ENCODE peak calls at places on chromosomes 1 and 21, in eight cellular contexts. N is PC-3, Z is uterus, Y is foreskin fibroblast, L is hepatocyte, R is dorsolateral prefrontal cortex, S is bronchial epithelial cell, O is fibroblast of mammary gland. H is an unnamed sample.

GRCh38 chr21:36709030-36709867 is 10.3 kb downstream of the SIM2 start:
- DNase-seq in O (no peak), R (no peak), Z (no peak), S (no peak), Y (no peak), N (no peak), L (no peak), H (peak)

GRCh38 chr1:24900486-24900849 is 29.6 kb downstream of the RUNX3 start:
- DNase-seq in S (no peak), O (no peak), Z (no peak), N (no peak), R (no peak), L (no peak), Y (no peak), H (peak)

GRCh38 chr1:173341307-173341706 is 134.2 kb upstream of the TNFSF4 start:
- DNase-seq in O (peak), R (no peak), Y (peak), S (peak), L (no peak), N (peak), Z (no peak), H (no peak)

GRCh38 chr21:34812510-34813265 is 143.9 kb downstream of the CLIC6 start:
- DNase-seq in L (peak), Y (peak), O (peak), R (no peak), N (peak), S (peak), Z (no peak), H (no peak)

GRCh38 chr1:65434255-65434654 is 13.8 kb downstream of the LEPR start:
- DNase-seq in R (no peak), S (no peak), Y (no peak), O (no peak), Z (no peak), L (no peak), N (no peak), H (no peak)

GRCh38 chr1:89589515-89589914 is 43.4 kb upstream of the LRRC8C start:
- DNase-seq in Y (peak), N (no peak), O (peak), Z (no peak), R (no peak), S (no peak), L (no peak), H (no peak)

GRCh38 chr1:187977298-187977697 is 1148.5 kb downstream of the PLA2G4A start:
- DNase-seq in Z (no peak), L (no peak), R (no peak), N (no peak), Y (no peak), S (no peak), O (no peak), H (no peak)

GRCh38 chr21:28538987-28539622 is 453.6 kb downstream of the LTN1 start:
- DNase-seq in O (peak), R (no peak), Z (no peak), Y (peak), S (peak), N (peak), L (no peak), H (no peak)

GRCh38 chr1:180933141-180933540 is 20.4 kb downstream of the KIAA1614 start:
- DNase-seq in O (no peak), S (no peak), N (no peak), L (no peak), Y (no peak), Z (no peak), R (no peak), H (no peak)

GRCh38 chr21:39385299-39386145 is 36.6 kb upstream of the HMGN1 start:
- DNase-seq in O (peak), S (peak), N (no peak), Y (peak), Z (peak), L (no peak), R (peak), H (peak)

GRCh38 chr21:39384674-39385298 is 35.9 kb upstream of the HMGN1 start:
- DNase-seq in O (peak), S (no peak), L (no peak), N (peak), Y (peak), Z (no peak), R (no peak), H (no peak)

GRCh38 chr21:39379986-39380891 is 31.4 kb upstream of the HMGN1 start:
- DNase-seq in O (peak), Y (peak), N (peak), R (peak), S (peak), Z (peak), L (peak), H (peak)

GRCh38 chr21:39377444-39378050 is 28.7 kb upstream of the HMGN1 start:
- DNase-seq in R (no peak), L (no peak), Y (no peak), N (peak), S (peak), O (no peak), Z (no peak), H (no peak)

GRCh38 chr21:39381009-39381408 is 32.1 kb upstream of the HMGN1 start:
- DNase-seq in Z (no peak), R (peak), L (no peak), O (no peak), Y (no peak), S (no peak), N (peak), H (no peak)
- H3K4me3 ChIP-seq in Z (peak), R (peak), L (peak), O (peak), Y (peak), S (peak), N (peak), H (peak)

GRCh38 chr1:247824023-247824422 is at the start of gene OR14A16:
- DNase-seq in L (no peak), N (no peak), Y (no peak), O (no peak), R (no peak), S (no peak), Z (no peak), H (no peak)
- H3K4me3 ChIP-seq in L (no peak), N (no peak), Y (no peak), O (no peak), R (no peak), S (no peak), Z (no peak), H (no peak)

GRCh38 chr1:213989071-213989739 is 1.4 kb downstream of the PROX1 start:
- DNase-seq in Z (no peak), L (peak), O (no peak), Y (no peak), N (no peak), S (no peak), R (no peak), H (no peak)
- H3K4me3 ChIP-seq in Z (peak), L (peak), O (peak), Y (peak), N (peak), S (peak), R (peak), H (peak)

DNA sequence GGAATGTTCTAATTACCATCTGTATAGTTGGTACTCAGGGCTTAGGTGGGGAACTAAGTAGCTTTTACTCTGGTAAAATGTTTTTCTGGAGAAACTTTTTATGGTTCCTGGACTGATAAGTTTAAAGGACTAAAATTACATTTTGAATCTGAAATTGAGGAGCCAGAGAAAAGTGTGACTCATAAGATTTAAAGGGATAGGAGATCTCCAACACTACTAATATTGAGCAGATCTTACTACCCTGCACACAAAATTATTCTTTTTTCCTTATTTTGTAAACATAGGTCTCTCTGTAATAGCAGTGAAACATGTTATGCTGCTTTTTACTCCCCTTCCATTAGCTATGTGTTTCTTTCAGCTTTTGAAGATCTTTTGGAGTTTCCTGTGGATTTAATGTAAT is 32.5 kb downstream of the MTF2 start:
- DNase-seq in Y (no peak), R (no peak), S (no peak), L (no peak), O (peak), N (peak), Z (no peak), H (no peak)
- H3K4me3 ChIP-seq in Y (no peak), R (no peak), S (no peak), L (no peak), O (no peak), N (no peak), Z (no peak), H (no peak)

GRCh38 chr1:156625436-156626078 is 6.3 kb downstream of the HAPLN2 start:
- DNase-seq in L (peak), R (peak), Y (no peak), O (peak), N (peak), S (peak), Z (peak), H (no peak)
- H3K4me3 ChIP-seq in L (no peak), R (peak), Y (no peak), O (no peak), N (peak), S (no peak), Z (peak), H (peak)

DNA sequence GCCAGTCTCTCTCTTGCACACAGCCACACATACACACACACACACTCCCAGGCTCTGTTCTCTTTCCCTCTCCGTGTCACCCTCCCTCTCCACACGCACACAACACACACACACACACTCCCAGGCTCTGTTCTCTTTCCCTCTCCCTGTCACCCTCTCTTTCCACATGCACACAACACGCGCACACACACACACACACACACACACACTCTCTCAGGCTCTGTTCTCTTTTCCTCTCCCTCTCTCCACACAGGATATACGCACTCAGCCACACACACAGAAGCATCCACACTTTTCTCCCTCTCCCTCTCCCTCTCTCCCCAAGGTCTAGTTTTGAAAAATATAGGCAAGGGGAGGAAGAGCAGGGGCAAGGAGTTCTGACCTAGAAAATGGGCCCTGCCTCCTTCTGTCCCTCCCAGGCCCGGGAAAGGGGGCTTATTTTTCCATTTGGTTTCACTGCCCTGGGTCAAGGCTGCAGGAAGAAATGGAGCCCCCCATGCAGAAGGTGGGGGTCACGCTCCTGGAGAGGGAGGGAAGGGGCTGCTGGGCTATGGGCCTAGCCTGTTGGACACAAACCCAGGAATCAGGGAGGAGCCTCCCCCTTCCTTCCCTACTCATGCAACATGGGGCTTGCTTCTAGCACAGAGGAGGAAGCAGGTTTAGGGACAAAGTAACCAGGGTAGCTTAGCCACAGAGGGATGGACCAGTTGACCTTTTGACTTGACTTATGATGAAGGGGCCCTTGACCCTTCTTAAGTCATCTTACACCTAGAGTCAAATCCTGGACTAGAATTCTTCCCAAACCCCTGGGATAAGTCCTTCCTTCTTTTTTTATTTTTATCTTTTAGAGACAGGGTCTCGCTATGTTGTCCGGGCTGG is 70.3 kb upstream of the SSBP3 start:
- DNase-seq in L (no peak), S (no peak), R (no peak), N (no peak), O (no peak), Z (peak), Y (no peak), H (no peak)
- H3K4me3 ChIP-seq in L (no peak), S (no peak), R (no peak), N (no peak), O (no peak), Z (no peak), Y (no peak), H (no peak)

GRCh38 chr1:244391761-244392160 is 59.9 kb downstream of the ADSS2 start:
- DNase-seq in Z (no peak), R (no peak), Y (peak), L (peak), S (peak), N (peak), O (peak), H (no peak)
- H3K4me3 ChIP-seq in Z (no peak), R (no peak), Y (no peak), L (no peak), S (no peak), N (no peak), O (no peak), H (no peak)

GRCh38 chr1:209318302-209319056 is 265.0 kb upstream of the CAMK1G start:
- DNase-seq in L (no peak), S (peak), Y (peak), N (peak), O (peak), R (no peak), Z (no peak), H (no peak)
- H3K4me3 ChIP-seq in L (no peak), S (no peak), Y (no peak), N (peak), O (no peak), R (no peak), Z (no peak), H (no peak)

GRCh38 chr1:222930097-222930496 is 115.3 kb downstream of the DISP1 start:
- DNase-seq in S (no peak), Y (no peak), L (no peak), O (no peak), N (no peak), R (no peak), Z (no peak), H (no peak)

GRCh38 chr1:222924140-222924706 is 109.4 kb downstream of the DISP1 start:
- DNase-seq in S (no peak), O (no peak), R (no peak), Z (no peak), N (no peak), L (no peak), Y (no peak), H (no peak)

GRCh38 chr1:222926566-222926965 is 111.7 kb downstream of the DISP1 start:
- DNase-seq in N (peak), L (no peak), S (peak), R (no peak), O (peak), Y (peak), Z (no peak), H (no peak)

GRCh38 chr1:222931018-222931417 is 116.2 kb downstream of the DISP1 start:
- DNase-seq in L (no peak), Z (no peak), S (no peak), Y (no peak), O (no peak), N (no peak), R (no peak), H (no peak)

DNA sequence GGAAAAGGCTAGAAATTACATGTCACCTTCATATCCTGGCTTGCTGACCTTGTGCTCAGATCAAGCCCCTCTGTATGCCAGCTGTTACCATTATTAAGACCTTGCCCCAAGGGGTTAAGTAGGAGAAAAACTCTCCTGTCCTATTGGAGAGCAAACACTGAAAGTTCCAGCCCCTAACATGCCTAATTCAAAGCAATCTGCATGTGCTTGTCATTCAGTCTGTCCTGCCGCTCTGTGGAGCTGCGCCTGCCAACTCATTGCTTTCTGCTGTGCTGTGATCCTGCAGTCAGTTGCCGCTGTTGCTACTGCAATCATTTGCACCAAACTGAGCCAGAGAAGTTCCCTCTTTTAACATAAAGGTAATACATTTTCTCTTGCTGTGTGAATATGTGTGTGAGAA is 113.4 kb downstream of the DISP1 start:
- DNase-seq in L (peak), N (peak), S (peak), R (peak), Z (peak), O (peak), Y (peak), H (peak)
- H3K4me3 ChIP-seq in L (peak), N (no peak), S (no peak), R (no peak), Z (no peak), O (no peak), Y (peak), H (peak)